ENCODE peak calls at places on chromosomes 13 and 19, in nine cellular contexts. One of them, this sample, is unnamed. For H3K9me3, the result is how much of the 10 kb centered on the place peaks cover.

GRCh38 chr13:76778906-76779305 is 107.3 kb downstream of the KCTD12 start:
- DNase-seq in gastrocnemius medialis: no peak
- DNase-seq in breast epithelium: no peak
- DNase-seq in BE2C: no peak
- DNase-seq in PC-9: no peak
- DNase-seq in cardiac muscle cell: peak
- DNase-seq in Peyer's patch: no peak
- DNase-seq in thoracic aorta: no peak
- DNase-seq in right lobe of liver: no peak
- DNase-seq in this sample: no peak

GRCh38 chr13:111962431-111962891 is 104.5 kb upstream of the SOX1 start:
- DNase-seq in right lobe of liver: peak
- DNase-seq in PC-9: no peak
- DNase-seq in Peyer's patch: no peak
- DNase-seq in cardiac muscle cell: no peak
- DNase-seq in gastrocnemius medialis: no peak
- DNase-seq in thoracic aorta: no peak
- DNase-seq in breast epithelium: no peak
- DNase-seq in BE2C: no peak
- DNase-seq in this sample: no peak

GRCh38 chr13:97849305-97849704 is 104.2 kb upstream of the IPO5 start:
- DNase-seq in Peyer's patch: no peak
- DNase-seq in PC-9: peak
- DNase-seq in gastrocnemius medialis: no peak
- DNase-seq in right lobe of liver: no peak
- DNase-seq in BE2C: no peak
- DNase-seq in breast epithelium: no peak
- DNase-seq in thoracic aorta: no peak
- DNase-seq in cardiac muscle cell: peak
- DNase-seq in this sample: no peak

GRCh38 chr19:32876236-32876918 is 6.8 kb upstream of the SLC7A9 start:
- DNase-seq in gastrocnemius medialis: no peak
- DNase-seq in Peyer's patch: peak
- DNase-seq in cardiac muscle cell: no peak
- DNase-seq in thoracic aorta: no peak
- DNase-seq in right lobe of liver: no peak
- DNase-seq in PC-9: peak
- DNase-seq in breast epithelium: no peak
- DNase-seq in BE2C: no peak
- DNase-seq in this sample: peak

GRCh38 chr13:111590796-111591195 is 270.4 kb downstream of the TEX29 start:
- DNase-seq in PC-9: no peak
- DNase-seq in thoracic aorta: no peak
- DNase-seq in Peyer's patch: no peak
- DNase-seq in breast epithelium: no peak
- DNase-seq in BE2C: no peak
- DNase-seq in gastrocnemius medialis: no peak
- DNase-seq in right lobe of liver: no peak
- DNase-seq in cardiac muscle cell: no peak
- DNase-seq in this sample: no peak

GRCh38 chr19:2602391-2603181 is 99.9 kb downstream of the GNG7 start:
- DNase-seq in breast epithelium: peak
- DNase-seq in gastrocnemius medialis: peak
- DNase-seq in Peyer's patch: peak
- DNase-seq in PC-9: peak
- DNase-seq in BE2C: peak
- DNase-seq in thoracic aorta: peak
- DNase-seq in cardiac muscle cell: peak
- DNase-seq in right lobe of liver: peak
- DNase-seq in this sample: peak

GRCh38 chr13:99314640-99315176 is 7.5 kb upstream of the GPR183 start:
- DNase-seq in gastrocnemius medialis: no peak
- DNase-seq in thoracic aorta: no peak
- DNase-seq in breast epithelium: no peak
- DNase-seq in BE2C: no peak
- DNase-seq in right lobe of liver: no peak
- DNase-seq in Peyer's patch: peak
- DNase-seq in PC-9: no peak
- DNase-seq in cardiac muscle cell: peak
- DNase-seq in this sample: no peak

GRCh38 chr19:45591004-45591637 is 6.5 kb upstream of the OPA3 start:
- DNase-seq in gastrocnemius medialis: no peak
- DNase-seq in cardiac muscle cell: no peak
- DNase-seq in BE2C: peak
- DNase-seq in PC-9: peak
- DNase-seq in Peyer's patch: peak
- DNase-seq in right lobe of liver: peak
- DNase-seq in thoracic aorta: no peak
- DNase-seq in breast epithelium: no peak
- DNase-seq in this sample: no peak

GRCh38 chr19:53581871-53582279 is 43.9 kb downstream of the ZNF331 start:
- DNase-seq in BE2C: no peak
- DNase-seq in cardiac muscle cell: no peak
- DNase-seq in right lobe of liver: no peak
- DNase-seq in breast epithelium: no peak
- DNase-seq in gastrocnemius medialis: no peak
- DNase-seq in thoracic aorta: no peak
- DNase-seq in PC-9: no peak
- DNase-seq in Peyer's patch: no peak
- DNase-seq in this sample: no peak

GRCh38 chr19:53580871-53581835 is 43.2 kb downstream of the ZNF331 start:
- DNase-seq in PC-9: no peak
- DNase-seq in cardiac muscle cell: no peak
- DNase-seq in BE2C: no peak
- DNase-seq in gastrocnemius medialis: no peak
- DNase-seq in right lobe of liver: no peak
- DNase-seq in Peyer's patch: no peak
- DNase-seq in breast epithelium: no peak
- DNase-seq in thoracic aorta: no peak
- DNase-seq in this sample: no peak

GRCh38 chr19:53579518-53579917 is 41.6 kb downstream of the ZNF331 start:
- DNase-seq in Peyer's patch: no peak
- DNase-seq in breast epithelium: no peak
- DNase-seq in thoracic aorta: no peak
- DNase-seq in cardiac muscle cell: no peak
- DNase-seq in PC-9: no peak
- DNase-seq in right lobe of liver: no peak
- DNase-seq in BE2C: no peak
- DNase-seq in gastrocnemius medialis: no peak
- DNase-seq in this sample: no peak

GRCh38 chr19:53577968-53578367 is 40.0 kb downstream of the ZNF331 start:
- DNase-seq in BE2C: no peak
- DNase-seq in PC-9: no peak
- DNase-seq in breast epithelium: no peak
- DNase-seq in thoracic aorta: no peak
- DNase-seq in right lobe of liver: no peak
- DNase-seq in Peyer's patch: no peak
- DNase-seq in cardiac muscle cell: no peak
- DNase-seq in gastrocnemius medialis: no peak
- DNase-seq in this sample: peak

DNA sequence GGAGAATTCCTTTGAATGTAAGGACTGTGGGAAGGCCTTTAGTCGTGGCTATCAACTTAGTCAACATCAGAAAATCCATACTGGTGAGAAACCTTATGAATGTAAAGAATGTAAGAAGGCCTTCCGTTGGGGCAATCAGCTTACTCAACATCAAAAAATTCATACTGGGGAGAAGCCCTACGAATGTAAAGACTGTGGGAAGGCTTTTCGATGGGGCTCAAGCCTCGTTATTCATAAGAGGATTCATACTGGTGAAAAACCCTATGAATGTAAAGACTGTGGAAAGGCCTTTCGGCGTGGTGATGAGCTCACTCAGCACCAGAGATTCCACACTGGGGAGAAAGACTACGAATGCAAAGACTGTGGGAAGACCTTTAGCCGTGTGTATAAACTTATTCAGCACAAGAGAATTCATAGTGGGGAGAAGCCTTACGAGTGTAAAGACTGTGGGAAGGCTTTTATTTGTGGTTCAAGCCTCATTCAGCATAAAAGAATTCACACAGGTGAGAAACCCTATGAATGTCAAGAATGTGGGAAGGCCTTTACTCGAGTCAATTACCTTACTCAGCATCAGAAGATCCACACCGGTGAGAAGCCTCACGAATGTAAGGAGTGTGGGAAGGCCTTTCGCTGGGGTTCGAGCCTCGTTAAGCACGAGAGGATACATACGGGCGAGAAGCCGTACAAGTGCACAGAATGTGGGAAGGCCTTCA is 39.2 kb downstream of the ZNF331 start:
- DNase-seq in cardiac muscle cell: no peak
- DNase-seq in gastrocnemius medialis: no peak
- DNase-seq in BE2C: no peak
- DNase-seq in thoracic aorta: no peak
- DNase-seq in PC-9: no peak
- DNase-seq in right lobe of liver: no peak
- DNase-seq in breast epithelium: no peak
- DNase-seq in Peyer's patch: no peak
- DNase-seq in this sample: peak
- H3K9me3 ChIP-seq in cardiac muscle cell: under half
- H3K9me3 ChIP-seq in gastrocnemius medialis: under half
- H3K9me3 ChIP-seq in BE2C: under half
- H3K9me3 ChIP-seq in thoracic aorta: under half
- H3K9me3 ChIP-seq in PC-9: half or more
- H3K9me3 ChIP-seq in right lobe of liver: under half
- H3K9me3 ChIP-seq in breast epithelium: under half
- H3K9me3 ChIP-seq in Peyer's patch: under half
- H3K9me3 ChIP-seq in this sample: under half

DNA sequence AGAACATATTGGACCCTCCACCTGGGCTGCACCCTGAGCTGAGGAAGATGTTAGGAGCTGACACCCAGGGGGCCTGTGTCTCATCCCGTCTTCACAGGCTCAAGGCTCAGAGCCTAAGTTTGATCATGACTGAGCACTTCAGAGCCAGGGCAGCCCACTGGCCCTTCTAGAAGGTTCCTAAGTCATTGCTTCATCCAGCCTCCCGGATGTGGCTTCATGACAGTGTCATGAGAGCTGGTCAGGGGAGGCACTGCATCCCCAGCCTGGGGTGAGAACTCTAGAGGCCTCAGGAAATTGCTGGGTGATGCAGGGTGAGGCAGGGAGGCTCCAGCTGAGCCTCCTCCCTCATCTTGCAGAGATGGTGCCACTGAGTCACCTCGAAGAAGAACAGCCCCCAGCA is 24.9 kb upstream of the PIK3R2 start:
- DNase-seq in cardiac muscle cell: no peak
- DNase-seq in right lobe of liver: no peak
- DNase-seq in PC-9: no peak
- DNase-seq in gastrocnemius medialis: no peak
- DNase-seq in thoracic aorta: no peak
- DNase-seq in BE2C: no peak
- DNase-seq in breast epithelium: no peak
- DNase-seq in Peyer's patch: no peak
- DNase-seq in this sample: no peak
- H3K9me3 ChIP-seq in cardiac muscle cell: under half
- H3K9me3 ChIP-seq in right lobe of liver: under half
- H3K9me3 ChIP-seq in PC-9: under half
- H3K9me3 ChIP-seq in gastrocnemius medialis: under half
- H3K9me3 ChIP-seq in thoracic aorta: under half
- H3K9me3 ChIP-seq in BE2C: under half
- H3K9me3 ChIP-seq in breast epithelium: under half
- H3K9me3 ChIP-seq in Peyer's patch: under half
- H3K9me3 ChIP-seq in this sample: under half

GRCh38 chr19:57026476-57026875 is 93.3 kb upstream of the USP29 start:
- DNase-seq in BE2C: no peak
- DNase-seq in right lobe of liver: no peak
- DNase-seq in gastrocnemius medialis: no peak
- DNase-seq in PC-9: no peak
- DNase-seq in Peyer's patch: no peak
- DNase-seq in breast epithelium: no peak
- DNase-seq in thoracic aorta: no peak
- DNase-seq in cardiac muscle cell: no peak
- DNase-seq in this sample: no peak

GRCh38 chr19:57025491-57025890 is 94.3 kb upstream of the USP29 start:
- DNase-seq in cardiac muscle cell: no peak
- DNase-seq in PC-9: no peak
- DNase-seq in thoracic aorta: no peak
- DNase-seq in BE2C: no peak
- DNase-seq in Peyer's patch: no peak
- DNase-seq in gastrocnemius medialis: no peak
- DNase-seq in breast epithelium: no peak
- DNase-seq in right lobe of liver: no peak
- DNase-seq in this sample: no peak

GRCh38 chr19:57028804-57029525 is 90.8 kb upstream of the USP29 start:
- DNase-seq in thoracic aorta: no peak
- DNase-seq in breast epithelium: no peak
- DNase-seq in PC-9: no peak
- DNase-seq in gastrocnemius medialis: no peak
- DNase-seq in BE2C: no peak
- DNase-seq in cardiac muscle cell: no peak
- DNase-seq in Peyer's patch: no peak
- DNase-seq in right lobe of liver: no peak
- DNase-seq in this sample: no peak

GRCh38 chr19:57031156-57031555 is 88.6 kb upstream of the USP29 start:
- DNase-seq in PC-9: no peak
- DNase-seq in breast epithelium: no peak
- DNase-seq in right lobe of liver: no peak
- DNase-seq in gastrocnemius medialis: no peak
- DNase-seq in thoracic aorta: no peak
- DNase-seq in Peyer's patch: no peak
- DNase-seq in BE2C: no peak
- DNase-seq in cardiac muscle cell: no peak
- DNase-seq in this sample: no peak

GRCh38 chr19:57027360-57027759 is 92.4 kb upstream of the USP29 start:
- DNase-seq in right lobe of liver: no peak
- DNase-seq in PC-9: no peak
- DNase-seq in breast epithelium: no peak
- DNase-seq in BE2C: no peak
- DNase-seq in thoracic aorta: no peak
- DNase-seq in cardiac muscle cell: no peak
- DNase-seq in gastrocnemius medialis: no peak
- DNase-seq in Peyer's patch: no peak
- DNase-seq in this sample: no peak
- H3K9me3 ChIP-seq in right lobe of liver: under half
- H3K9me3 ChIP-seq in PC-9: under half
- H3K9me3 ChIP-seq in breast epithelium: under half
- H3K9me3 ChIP-seq in BE2C: under half
- H3K9me3 ChIP-seq in thoracic aorta: under half
- H3K9me3 ChIP-seq in cardiac muscle cell: under half
- H3K9me3 ChIP-seq in gastrocnemius medialis: under half
- H3K9me3 ChIP-seq in Peyer's patch: under half
- H3K9me3 ChIP-seq in this sample: under half

GRCh38 chr19:54707932-54708331 is 16.3 kb upstream of the KIR3DL3 start:
- DNase-seq in gastrocnemius medialis: no peak
- DNase-seq in right lobe of liver: no peak
- DNase-seq in thoracic aorta: no peak
- DNase-seq in PC-9: no peak
- DNase-seq in cardiac muscle cell: no peak
- DNase-seq in breast epithelium: no peak
- DNase-seq in BE2C: no peak
- DNase-seq in Peyer's patch: peak
- DNase-seq in this sample: no peak

GRCh38 chr19:54704928-54705327 is 19.3 kb upstream of the KIR3DL3 start:
- DNase-seq in right lobe of liver: no peak
- DNase-seq in PC-9: no peak
- DNase-seq in breast epithelium: no peak
- DNase-seq in Peyer's patch: no peak
- DNase-seq in thoracic aorta: no peak
- DNase-seq in cardiac muscle cell: no peak
- DNase-seq in BE2C: no peak
- DNase-seq in gastrocnemius medialis: no peak
- DNase-seq in this sample: no peak

DNA sequence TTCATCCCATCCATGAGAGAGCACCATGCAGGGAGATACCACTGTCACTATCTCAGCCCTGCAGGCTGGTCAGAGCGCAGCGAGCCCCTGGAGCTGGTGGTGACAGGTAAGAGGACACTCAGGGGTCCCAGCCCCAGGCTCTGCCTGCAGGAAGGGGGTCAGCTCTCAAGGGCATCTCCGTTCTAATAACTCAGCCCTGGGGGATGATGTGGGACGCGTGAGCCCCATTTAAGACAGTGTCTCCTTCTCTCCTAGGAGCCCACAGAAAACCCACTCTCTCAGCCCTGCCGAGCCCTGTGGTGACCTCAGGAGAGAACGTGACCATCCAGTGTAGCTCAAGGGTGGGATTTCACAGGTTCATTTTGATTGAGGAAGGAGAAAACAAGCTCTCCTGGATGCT is 15.5 kb upstream of the KIR3DL3 start:
- DNase-seq in thoracic aorta: no peak
- DNase-seq in right lobe of liver: no peak
- DNase-seq in cardiac muscle cell: no peak
- DNase-seq in PC-9: no peak
- DNase-seq in BE2C: no peak
- DNase-seq in Peyer's patch: no peak
- DNase-seq in gastrocnemius medialis: no peak
- DNase-seq in breast epithelium: no peak
- DNase-seq in this sample: no peak
- H3K9me3 ChIP-seq in thoracic aorta: under half
- H3K9me3 ChIP-seq in right lobe of liver: under half
- H3K9me3 ChIP-seq in cardiac muscle cell: under half
- H3K9me3 ChIP-seq in PC-9: under half
- H3K9me3 ChIP-seq in BE2C: under half
- H3K9me3 ChIP-seq in Peyer's patch: under half
- H3K9me3 ChIP-seq in gastrocnemius medialis: under half
- H3K9me3 ChIP-seq in breast epithelium: under half
- H3K9me3 ChIP-seq in this sample: under half